ENCODE peak calls at places on chromosome 5, in ten cellular contexts. Q is iPS-NIHi11; E is stimulated activated CD4-positive, alpha-beta T cell treated with anti-CD3 and anti-CD28 coated beads, Interleukin-15, amount 100 ng/mL, for 24 hours; A is fibroblast of villous mesenchyme; F is NCI-H2029; Z is naive thymus-derived CD8-positive, alpha-beta T cell; W is H9; I is T47D; G is AG04450; C is cardiac fibroblast. X is an unnamed sample.

GRCh38 chr5:62190173-62190572 is 115.8 kb upstream of the KIF2A start:
- DNase-seq in F (no peak), Z (no peak), C (no peak), G (no peak), A (no peak), I (no peak), E (no peak), Q (no peak), W (no peak), X (no peak)

GRCh38 chr5:6246820-6247437 is 131.4 kb downstream of the MED10 start:
- DNase-seq in I (no peak), G (no peak), A (no peak), W (no peak), E (no peak), Z (no peak), Q (no peak), F (no peak), C (no peak), X (no peak)

GRCh38 chr5:115962565-115963402 is 509 bp downstream of the LVRN start:
- DNase-seq in E (peak), F (no peak), I (no peak), Z (no peak), C (peak), G (no peak), Q (peak), A (no peak), W (peak), X (no peak)

GRCh38 chr5:148412124-148412523 is 28.4 kb downstream of the FBXO38 start:
- DNase-seq in Q (no peak), I (no peak), E (no peak), G (no peak), A (no peak), Z (no peak), F (no peak), W (no peak), C (no peak), X (no peak)

GRCh38 chr5:88829053-88829452 is 53.9 kb downstream of the MEF2C start:
- DNase-seq in G (no peak), Q (no peak), W (no peak), E (no peak), F (no peak), Z (no peak), A (no peak), I (no peak), C (peak), X (no peak)

GRCh38 chr5:24005384-24005783 is 498.0 kb downstream of the PRDM9 start:
- DNase-seq in F (no peak), W (no peak), E (no peak), Z (no peak), C (no peak), A (no peak), G (no peak), Q (no peak), I (peak), X (no peak)

GRCh38 chr5:54013556-54014157 is 296.7 kb downstream of the ARL15 start:
- DNase-seq in I (no peak), W (no peak), A (peak), F (no peak), Z (no peak), C (peak), G (peak), E (peak), Q (no peak), X (no peak)

GRCh38 chr5:177133845-177134652 is 476 bp downstream of the NSD1 start:
- DNase-seq in W (peak), F (no peak), C (peak), I (no peak), G (no peak), E (peak), Z (peak), A (peak), Q (peak), X (peak)

GRCh38 chr5:179137001-179137642 is 76.9 kb downstream of the ZNF354C start:
- DNase-seq in W (no peak), I (no peak), C (no peak), Q (no peak), E (no peak), F (no peak), G (no peak), Z (no peak), A (no peak), X (no peak)